ENCODE peak calls at places on chromosomes 1 and 21, in ten cellular contexts. K is effector memory CD4-positive, alpha-beta T cell; G is endodermal cell; S is body of pancreas; V is kidney; P is cardiac muscle cell; R is left ventricle myocardium inferior; O is colonic mucosa; E is sigmoid colon; Q is aorta. B is an unnamed sample.

GRCh38 chr1:8377382-8377928 is 59.5 kb downstream of the SLC45A1 start:
- DNase-seq in K (no peak), G (peak; percentile 13), S (no peak), V (no peak), P (no peak), R (no peak), O (no peak), E (no peak), Q (no peak), B (no peak)

GRCh38 chr1:182048562-182048961 is 12.9 kb downstream of the ZNF648 start:
- DNase-seq in K (no peak), G (no peak), S (no peak), V (no peak), P (no peak), R (no peak), O (no peak), E (no peak), Q (no peak), B (no peak)

GRCh38 chr1:202086579-202087350 is 36.0 kb upstream of the GPR37L1 start:
- DNase-seq in K (no peak), G (peak; percentile 51), S (peak; percentile 41), V (peak; percentile 90), P (no peak), R (no peak), O (peak; percentile 95), E (no peak), Q (peak; percentile 57), B (peak; percentile 88)

GRCh38 chr1:201061049-201061448 is 37.5 kb upstream of the KIF21B start:
- DNase-seq in K (no peak), G (no peak), S (peak; percentile 78), V (no peak), P (no peak), R (peak; percentile 64), O (no peak), E (no peak), Q (no peak), B (no peak)

GRCh38 chr1:229888157-229888556 is 178.9 kb upstream of the GALNT2 start:
- DNase-seq in K (no peak), G (no peak), S (no peak), V (no peak), P (no peak), R (no peak), O (no peak), E (no peak), Q (no peak), B (no peak)

GRCh38 chr1:82162526-82163420 is 362.0 kb downstream of the ADGRL2 start:
- DNase-seq in K (no peak), G (no peak), S (no peak), V (no peak), P (no peak), R (no peak), O (no peak), E (no peak), Q (no peak), B (no peak)

GRCh38 chr1:40951943-40952743 is 27.4 kb upstream of the CTPS1 start:
- DNase-seq in K (peak; percentile 17), G (peak; percentile 96), S (peak; percentile 88), V (peak; percentile 87), P (peak; percentile 78), R (peak; percentile 66), O (peak; percentile 75), E (peak; percentile 87), Q (peak; percentile 74), B (peak; percentile 68)

GRCh38 chr1:177355575-177355974 is 184.8 kb downstream of the BRINP2 start:
- DNase-seq in K (no peak), G (peak; percentile 70), S (peak; percentile 26), V (no peak), P (peak; percentile 50), R (no peak), O (no peak), E (no peak), Q (no peak), B (no peak)

GRCh38 chr21:46469275-46469674 is 10.6 kb downstream of the DIP2A start:
- DNase-seq in K (no peak), G (peak; percentile 18), S (no peak), V (no peak), P (peak; percentile 5), R (no peak), O (no peak), E (no peak), Q (no peak), B (no peak)

DNA sequence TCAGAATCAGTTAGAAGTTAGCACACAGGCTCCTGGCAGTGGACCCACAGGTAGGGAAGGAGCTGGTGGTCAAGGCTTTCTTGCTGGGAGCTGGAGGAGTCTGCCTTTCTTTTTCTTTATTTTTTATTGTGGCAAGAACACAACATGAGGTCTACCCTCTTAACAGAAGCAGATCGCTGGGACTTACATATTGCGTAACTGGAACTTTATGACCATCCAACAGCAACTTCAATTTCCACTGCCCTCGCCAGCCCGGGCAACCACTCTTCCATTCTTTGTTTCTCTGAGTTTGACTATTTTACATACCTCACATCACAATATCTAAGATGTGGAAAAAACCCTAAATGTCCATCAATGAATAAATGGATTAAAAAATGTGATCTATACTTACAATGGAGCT is 147.8 kb upstream of the AJAP1 start:
- DNase-seq in K (no peak), G (no peak), S (no peak), V (no peak), P (no peak), R (no peak), O (no peak), E (no peak), Q (no peak), B (no peak)
- H3K9me3 ChIP-seq in K (no peaks in the 10 kb centered on the region), G (no peaks in the 10 kb centered on the region), S (no peaks in the 10 kb centered on the region), V (no peaks in the 10 kb centered on the region), P (no peaks in the 10 kb centered on the region), R (no peaks in the 10 kb centered on the region), O (no peaks in the 10 kb centered on the region), E (no peaks in the 10 kb centered on the region), Q (no peaks in the 10 kb centered on the region), B (no peaks in the 10 kb centered on the region)

DNA sequence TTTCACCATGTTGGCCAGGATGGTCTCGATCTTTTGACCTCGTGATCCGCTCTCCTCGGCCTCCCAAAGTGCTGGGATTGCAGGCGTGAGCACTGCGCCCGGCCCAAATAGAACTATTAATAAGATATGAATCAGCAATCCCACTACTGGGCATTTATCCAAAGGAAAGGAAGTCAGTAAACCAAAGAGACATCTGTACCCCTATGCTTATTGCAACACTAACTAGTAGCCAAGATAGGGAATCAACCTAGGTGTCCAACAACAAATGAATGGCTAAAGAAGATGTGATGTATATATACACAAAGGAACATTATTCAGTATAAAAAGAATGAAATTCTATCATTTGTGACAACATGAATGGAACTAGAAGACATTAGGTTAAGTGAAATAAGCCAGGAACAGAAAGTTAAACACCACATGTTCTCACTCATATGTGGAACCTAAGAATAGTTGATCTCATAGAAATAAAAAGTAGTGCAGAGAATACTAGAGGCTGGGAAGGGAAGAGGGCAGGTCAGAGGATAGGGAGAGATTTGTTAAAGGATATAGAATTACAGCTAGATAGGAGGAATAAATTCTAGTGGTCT is 48.8 kb downstream of the XPR1 start:
- DNase-seq in K (no peak), G (no peak), S (no peak), V (no peak), P (no peak), R (no peak), O (no peak), E (no peak), Q (no peak), B (no peak)
- H3K36me3 ChIP-seq in K (no peaks in the 10 kb centered on the region), G (peaks cover 3% of the 10 kb centered on the region), S (no peaks in the 10 kb centered on the region), V (no peaks in the 10 kb centered on the region), P (no peaks in the 10 kb centered on the region), R (peaks cover 5% of the 10 kb centered on the region), O (no peaks in the 10 kb centered on the region), E (no peaks in the 10 kb centered on the region), Q (no peaks in the 10 kb centered on the region), B (no peaks in the 10 kb centered on the region)

GRCh38 chr1:196454792-196455191 is 153.4 kb downstream of the KCNT2 start:
- DNase-seq in K (no peak), G (no peak), S (no peak), V (no peak), P (no peak), R (no peak), O (no peak), E (no peak), Q (no peak), B (no peak)
- H3K9me3 ChIP-seq in K (no peaks in the 10 kb centered on the region), G (no peaks in the 10 kb centered on the region), S (no peaks in the 10 kb centered on the region), V (no peaks in the 10 kb centered on the region), P (no peaks in the 10 kb centered on the region), R (no peaks in the 10 kb centered on the region), O (no peaks in the 10 kb centered on the region), E (no peaks in the 10 kb centered on the region), Q (peaks cover 1% of the 10 kb centered on the region), B (no peaks in the 10 kb centered on the region)

DNA sequence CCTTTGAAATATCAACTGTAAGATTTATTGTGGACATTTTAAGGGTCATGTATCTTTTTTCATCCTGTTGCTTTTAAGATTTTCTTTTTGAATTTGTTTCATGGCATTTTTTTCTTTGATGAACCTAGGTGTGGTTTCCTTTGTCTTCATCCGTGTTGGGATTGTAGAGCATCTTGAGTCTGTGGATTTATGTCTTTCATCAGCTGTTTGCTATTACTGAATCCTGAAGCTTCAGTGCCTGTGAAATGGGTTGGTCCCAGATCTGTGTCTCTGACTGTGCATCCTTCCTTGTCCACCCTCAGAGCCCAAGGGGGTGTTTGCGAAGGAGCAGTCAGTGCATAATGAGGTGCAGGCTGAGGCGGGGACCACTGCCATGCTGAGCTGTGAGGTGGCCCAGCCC is 37.3 kb downstream of the OBSCN start:
- DNase-seq in K (no peak), G (no peak), S (no peak), V (no peak), P (no peak), R (no peak), O (no peak), E (no peak), Q (no peak), B (no peak)
- H3K36me3 ChIP-seq in K (peaks cover 46% of the 10 kb centered on the region), G (peaks cover 88% of the 10 kb centered on the region), S (no peaks in the 10 kb centered on the region), V (peaks cover 26% of the 10 kb centered on the region), P (peaks cover 83% of the 10 kb centered on the region), R (peaks cover 98% of the 10 kb centered on the region), O (no peaks in the 10 kb centered on the region), E (no peaks in the 10 kb centered on the region), Q (no peaks in the 10 kb centered on the region), B (no peaks in the 10 kb centered on the region)

DNA sequence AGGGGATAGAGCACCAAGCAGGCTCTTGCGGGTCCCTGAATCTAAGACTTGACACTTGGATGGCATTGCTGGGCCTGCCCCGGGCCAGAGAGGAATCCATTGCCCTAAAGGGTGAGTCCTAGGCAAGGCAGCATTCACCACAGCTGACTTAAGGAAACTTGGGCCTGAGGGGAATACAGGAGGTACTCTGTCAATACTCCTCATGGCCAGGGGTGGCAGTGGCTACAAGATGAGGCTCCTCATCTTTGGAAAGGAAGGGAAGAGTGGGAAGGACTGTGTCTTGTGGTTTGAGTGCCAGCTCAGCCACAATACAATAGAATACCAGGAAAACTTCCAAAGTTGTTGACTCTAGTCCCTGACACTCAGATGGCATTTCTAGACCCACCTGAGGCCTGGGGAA is 5.1 kb downstream of the KRTAP22-1 start:
- DNase-seq in K (no peak), G (peak; percentile 75), S (no peak), V (no peak), P (no peak), R (no peak), O (no peak), E (no peak), Q (no peak), B (no peak)
- H3K9me3 ChIP-seq in K (no peaks in the 10 kb centered on the region), G (no peaks in the 10 kb centered on the region), S (no peaks in the 10 kb centered on the region), V (no peaks in the 10 kb centered on the region), P (no peaks in the 10 kb centered on the region), R (peaks cover 12% of the 10 kb centered on the region), O (peaks cover 2% of the 10 kb centered on the region), E (no peaks in the 10 kb centered on the region), Q (peaks cover 3% of the 10 kb centered on the region), B (peaks cover 48% of the 10 kb centered on the region)

B was measured in mucosa of descending colon.